ENCODE peak calls at places on chromosomes 16 and 17, in ten cellular contexts. One of them, this sample, is unnamed.

GRCh38 chr17:81741594-81742452 is 29.7 kb downstream of the SLC25A10 start:
- DNase-seq in A673: no peak
- DNase-seq in left ventricle myocardium inferior: no peak
- DNase-seq in cardiac muscle cell: no peak
- DNase-seq in upper lobe of left lung: peak
- DNase-seq in stomach: no peak
- DNase-seq in cardiac fibroblast: no peak
- DNase-seq in AG09309: no peak
- DNase-seq in HL-60: no peak
- DNase-seq in suprapubic skin: no peak
- DNase-seq in this sample: no peak

GRCh38 chr17:20916383-20916782 is 126.4 kb downstream of the USP22 start:
- DNase-seq in cardiac muscle cell: no peak
- DNase-seq in suprapubic skin: no peak
- DNase-seq in AG09309: no peak
- DNase-seq in stomach: no peak
- DNase-seq in HL-60: no peak
- DNase-seq in cardiac fibroblast: no peak
- DNase-seq in A673: no peak
- DNase-seq in upper lobe of left lung: no peak
- DNase-seq in left ventricle myocardium inferior: no peak
- DNase-seq in this sample: no peak

GRCh38 chr17:68777856-68778694 is 176.9 kb upstream of the FAM20A start:
- DNase-seq in left ventricle myocardium inferior: no peak
- DNase-seq in HL-60: no peak
- DNase-seq in cardiac muscle cell: no peak
- DNase-seq in AG09309: no peak
- DNase-seq in stomach: peak
- DNase-seq in cardiac fibroblast: no peak
- DNase-seq in suprapubic skin: no peak
- DNase-seq in upper lobe of left lung: no peak
- DNase-seq in A673: no peak
- DNase-seq in this sample: no peak

GRCh38 chr17:39927101-39927927 is at the start of the genes LRRC3C and ORMDL3:
- DNase-seq in left ventricle myocardium inferior: peak
- DNase-seq in HL-60: peak
- DNase-seq in stomach: peak
- DNase-seq in A673: peak
- DNase-seq in upper lobe of left lung: peak
- DNase-seq in suprapubic skin: peak
- DNase-seq in cardiac fibroblast: peak
- DNase-seq in AG09309: peak
- DNase-seq in cardiac muscle cell: peak
- DNase-seq in this sample: peak

GRCh38 chr17:76432712-76433336 is 20.1 kb downstream of the UBE2O start:
- DNase-seq in cardiac muscle cell: no peak
- DNase-seq in A673: peak
- DNase-seq in cardiac fibroblast: peak
- DNase-seq in left ventricle myocardium inferior: no peak
- DNase-seq in HL-60: no peak
- DNase-seq in upper lobe of left lung: no peak
- DNase-seq in AG09309: no peak
- DNase-seq in stomach: no peak
- DNase-seq in suprapubic skin: no peak
- DNase-seq in this sample: no peak

GRCh38 chr16:54266363-54266955 is 20.1 kb downstream of the IRX3 start:
- DNase-seq in cardiac muscle cell: no peak
- DNase-seq in left ventricle myocardium inferior: no peak
- DNase-seq in suprapubic skin: peak
- DNase-seq in HL-60: peak
- DNase-seq in cardiac fibroblast: peak
- DNase-seq in AG09309: no peak
- DNase-seq in A673: no peak
- DNase-seq in upper lobe of left lung: no peak
- DNase-seq in stomach: no peak
- DNase-seq in this sample: no peak

GRCh38 chr16:84986879-84987278 is 24.5 kb downstream of the ZDHHC7 start:
- DNase-seq in HL-60: no peak
- DNase-seq in cardiac fibroblast: no peak
- DNase-seq in stomach: no peak
- DNase-seq in suprapubic skin: no peak
- DNase-seq in cardiac muscle cell: no peak
- DNase-seq in upper lobe of left lung: no peak
- DNase-seq in A673: no peak
- DNase-seq in left ventricle myocardium inferior: peak
- DNase-seq in AG09309: no peak
- DNase-seq in this sample: no peak

GRCh38 chr17:13544755-13545154 is 57.0 kb downstream of the HS3ST3A1 start:
- DNase-seq in AG09309: no peak
- DNase-seq in suprapubic skin: no peak
- DNase-seq in stomach: no peak
- DNase-seq in cardiac fibroblast: peak
- DNase-seq in HL-60: no peak
- DNase-seq in left ventricle myocardium inferior: no peak
- DNase-seq in cardiac muscle cell: no peak
- DNase-seq in A673: no peak
- DNase-seq in upper lobe of left lung: no peak
- DNase-seq in this sample: no peak

GRCh38 chr16:66248096-66248495 is 118.4 kb upstream of the CDH5 start:
- DNase-seq in upper lobe of left lung: no peak
- DNase-seq in HL-60: no peak
- DNase-seq in cardiac muscle cell: no peak
- DNase-seq in cardiac fibroblast: peak
- DNase-seq in stomach: peak
- DNase-seq in A673: peak
- DNase-seq in AG09309: peak
- DNase-seq in left ventricle myocardium inferior: peak
- DNase-seq in suprapubic skin: no peak
- DNase-seq in this sample: no peak

GRCh38 chr17:7237761-7238417 is 1.4 kb downstream of the PHF23 start:
- DNase-seq in upper lobe of left lung: peak
- DNase-seq in cardiac fibroblast: peak
- DNase-seq in left ventricle myocardium inferior: peak
- DNase-seq in cardiac muscle cell: peak
- DNase-seq in AG09309: no peak
- DNase-seq in HL-60: no peak
- DNase-seq in suprapubic skin: peak
- DNase-seq in stomach: peak
- DNase-seq in A673: peak
- DNase-seq in this sample: peak

GRCh38 chr17:58452738-58453137 is 35.4 kb upstream of the RNF43 start:
- DNase-seq in upper lobe of left lung: no peak
- DNase-seq in cardiac muscle cell: no peak
- DNase-seq in HL-60: no peak
- DNase-seq in suprapubic skin: no peak
- DNase-seq in A673: no peak
- DNase-seq in stomach: no peak
- DNase-seq in cardiac fibroblast: peak
- DNase-seq in left ventricle myocardium inferior: no peak
- DNase-seq in AG09309: no peak
- DNase-seq in this sample: no peak

DNA sequence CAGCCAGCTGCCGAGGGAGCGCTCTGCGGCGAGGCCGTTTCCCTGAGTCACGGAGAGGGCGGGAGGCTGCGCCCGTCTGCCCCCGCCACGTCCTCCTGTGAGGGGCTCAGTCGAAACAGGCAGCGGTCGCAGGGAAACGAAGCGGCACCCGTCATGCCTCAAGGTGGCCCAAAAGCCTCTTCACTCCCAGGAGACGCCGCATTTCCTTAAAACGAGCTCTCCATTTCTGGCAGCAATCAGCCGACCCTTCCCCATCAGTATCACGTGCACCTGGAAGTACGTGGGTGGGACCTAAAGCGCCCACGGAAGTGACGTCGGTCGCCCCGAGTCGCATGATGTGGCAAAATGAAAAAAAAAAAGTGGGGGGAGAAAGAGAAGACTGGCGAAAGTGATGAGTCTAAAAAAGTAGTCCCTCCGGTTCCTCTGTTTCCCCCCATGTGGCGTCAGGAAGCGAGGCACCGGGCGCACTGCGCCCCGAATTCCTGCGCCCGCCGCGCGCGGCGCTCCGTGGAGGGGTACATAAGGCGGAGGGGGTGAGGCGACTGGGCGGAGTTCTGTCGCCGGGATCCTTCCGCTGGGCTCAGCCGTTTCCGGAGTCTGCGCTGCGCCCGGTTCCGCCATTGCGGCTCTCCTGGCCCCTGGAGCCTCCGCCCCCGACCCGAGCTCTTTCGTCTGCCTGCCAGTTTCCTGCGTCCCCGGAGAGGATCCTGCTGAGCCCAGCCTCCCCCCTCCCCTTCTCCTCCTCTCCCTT is at the start of gene CLTC:
- DNase-seq in cardiac muscle cell: peak
- DNase-seq in stomach: peak
- DNase-seq in left ventricle myocardium inferior: peak
- DNase-seq in suprapubic skin: peak
- DNase-seq in HL-60: peak
- DNase-seq in cardiac fibroblast: peak
- DNase-seq in upper lobe of left lung: peak
- DNase-seq in A673: peak
- DNase-seq in AG09309: peak
- DNase-seq in this sample: peak
- TF ChIP-seq CTCF in cardiac muscle cell: no peak
- TF ChIP-seq CTCF in stomach: no peak
- TF ChIP-seq CTCF in left ventricle myocardium inferior: no peak
- TF ChIP-seq CTCF in suprapubic skin: no peak
- TF ChIP-seq CTCF in HL-60: no peak
- TF ChIP-seq CTCF in cardiac fibroblast: no peak
- TF ChIP-seq CTCF in upper lobe of left lung: peak
- TF ChIP-seq CTCF in A673: no peak
- TF ChIP-seq CTCF in AG09309: no peak
- TF ChIP-seq CTCF in this sample: no peak

DNA sequence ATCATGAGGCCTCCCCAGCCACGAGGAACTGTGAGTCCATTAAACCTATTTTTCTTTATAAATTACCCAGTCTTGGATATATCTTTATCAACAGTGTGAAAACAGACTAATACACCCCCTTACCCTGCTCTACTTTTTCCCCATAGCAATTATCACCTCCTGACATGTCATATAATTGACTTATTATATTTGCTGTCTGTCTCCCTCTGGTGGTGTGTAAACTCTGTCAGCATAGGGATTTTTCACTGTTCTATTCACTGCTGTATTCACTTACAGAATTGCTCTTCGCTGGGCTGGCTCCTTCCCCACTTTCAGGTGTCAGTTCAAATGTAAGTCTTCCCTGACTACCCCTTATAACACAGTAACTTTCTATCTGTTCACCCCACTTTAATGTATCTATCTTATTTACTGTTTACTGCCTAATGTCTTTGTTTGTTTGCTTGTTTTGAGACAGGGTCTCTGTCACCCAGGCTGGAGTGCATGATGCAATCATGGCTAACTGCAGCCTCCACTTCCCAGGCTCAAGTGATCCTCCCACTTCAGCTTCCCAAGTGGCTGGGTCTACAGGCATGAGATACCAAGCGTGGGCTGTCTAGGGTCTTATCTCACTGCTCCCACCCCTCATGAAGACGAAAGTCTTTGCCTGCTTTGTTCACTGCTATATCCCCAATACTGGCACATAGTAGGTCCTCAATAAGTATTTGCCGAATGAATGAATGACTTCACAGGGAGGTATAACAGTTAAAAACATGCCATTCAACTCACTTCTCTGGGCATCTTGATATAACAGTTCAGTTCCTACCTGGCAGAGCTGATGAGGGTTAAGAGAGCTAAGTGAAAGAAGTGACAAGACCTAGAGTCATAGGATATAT is 52.4 kb upstream of the CDH3 start:
- DNase-seq in AG09309: no peak
- DNase-seq in A673: peak
- DNase-seq in cardiac muscle cell: no peak
- DNase-seq in left ventricle myocardium inferior: no peak
- DNase-seq in HL-60: peak
- DNase-seq in suprapubic skin: no peak
- DNase-seq in cardiac fibroblast: peak
- DNase-seq in stomach: no peak
- DNase-seq in upper lobe of left lung: no peak
- DNase-seq in this sample: no peak
- TF ChIP-seq CTCF in AG09309: peak
- TF ChIP-seq CTCF in A673: peak
- TF ChIP-seq CTCF in cardiac muscle cell: peak
- TF ChIP-seq CTCF in left ventricle myocardium inferior: peak
- TF ChIP-seq CTCF in HL-60: no peak
- TF ChIP-seq CTCF in suprapubic skin: no peak
- TF ChIP-seq CTCF in cardiac fibroblast: peak
- TF ChIP-seq CTCF in stomach: no peak
- TF ChIP-seq CTCF in upper lobe of left lung: peak
- TF ChIP-seq CTCF in this sample: no peak

DNA sequence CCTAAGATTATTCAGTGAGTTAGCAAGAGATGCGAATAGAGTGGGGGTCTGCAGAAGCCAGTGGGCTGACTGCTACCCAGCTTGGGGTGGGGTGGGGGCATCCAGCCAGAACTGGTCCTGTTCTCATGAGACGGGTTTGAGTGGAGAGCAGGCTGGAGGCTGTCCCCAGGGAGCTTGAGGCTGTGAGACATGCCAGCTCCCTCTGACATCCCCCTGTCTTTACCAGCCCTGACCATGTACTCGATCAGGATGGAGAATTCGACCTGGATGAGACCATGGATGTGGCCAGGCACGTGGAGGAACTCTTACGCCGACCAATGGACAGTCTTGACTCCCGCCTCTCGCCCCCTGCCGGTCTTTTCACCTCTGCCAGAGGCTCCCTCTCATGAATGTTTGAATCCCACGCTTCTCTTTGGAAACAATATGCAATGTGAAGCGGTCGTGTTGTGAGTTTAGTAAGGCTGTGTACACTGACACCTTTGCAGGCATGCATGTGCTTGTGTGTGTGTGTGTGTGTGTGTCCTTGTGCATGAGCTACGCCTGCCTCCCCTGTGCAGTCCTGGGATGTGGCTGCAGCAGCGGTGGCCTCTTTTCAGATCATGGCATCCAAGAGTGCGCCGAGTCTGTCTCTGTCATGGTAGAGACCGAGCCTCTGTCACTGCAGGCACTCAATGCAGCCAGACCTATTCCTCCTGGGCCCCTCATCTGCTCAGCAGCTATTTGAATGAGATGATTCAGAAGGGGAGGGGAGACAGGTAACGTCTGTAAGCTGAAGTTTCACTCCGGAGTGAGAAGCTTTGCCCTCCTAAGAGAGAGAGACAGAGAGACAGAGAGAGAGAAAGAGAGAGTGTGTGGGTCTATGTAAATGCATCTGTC is 22.2 kb downstream of the STAT5A start:
- DNase-seq in suprapubic skin: no peak
- DNase-seq in A673: no peak
- DNase-seq in upper lobe of left lung: no peak
- DNase-seq in stomach: no peak
- DNase-seq in HL-60: no peak
- DNase-seq in cardiac fibroblast: no peak
- DNase-seq in left ventricle myocardium inferior: no peak
- DNase-seq in AG09309: no peak
- DNase-seq in cardiac muscle cell: no peak
- DNase-seq in this sample: no peak
- TF ChIP-seq CTCF in suprapubic skin: no peak
- TF ChIP-seq CTCF in A673: no peak
- TF ChIP-seq CTCF in upper lobe of left lung: no peak
- TF ChIP-seq CTCF in stomach: no peak
- TF ChIP-seq CTCF in HL-60: no peak
- TF ChIP-seq CTCF in cardiac fibroblast: no peak
- TF ChIP-seq CTCF in left ventricle myocardium inferior: no peak
- TF ChIP-seq CTCF in AG09309: peak
- TF ChIP-seq CTCF in cardiac muscle cell: peak
- TF ChIP-seq CTCF in this sample: no peak

GRCh38 chr17:37490022-37490587 is 414 bp downstream of the DUSP14 start:
- DNase-seq in cardiac fibroblast: peak
- DNase-seq in cardiac muscle cell: peak
- DNase-seq in AG09309: no peak
- DNase-seq in HL-60: peak
- DNase-seq in stomach: peak
- DNase-seq in A673: peak
- DNase-seq in suprapubic skin: peak
- DNase-seq in left ventricle myocardium inferior: peak
- DNase-seq in upper lobe of left lung: peak
- DNase-seq in this sample: peak
- TF ChIP-seq CTCF in cardiac fibroblast: no peak
- TF ChIP-seq CTCF in cardiac muscle cell: no peak
- TF ChIP-seq CTCF in AG09309: no peak
- TF ChIP-seq CTCF in HL-60: no peak
- TF ChIP-seq CTCF in stomach: no peak
- TF ChIP-seq CTCF in A673: no peak
- TF ChIP-seq CTCF in suprapubic skin: peak
- TF ChIP-seq CTCF in left ventricle myocardium inferior: peak
- TF ChIP-seq CTCF in upper lobe of left lung: no peak
- TF ChIP-seq CTCF in this sample: peak